ENCODE peak calls at places on chromosomes 6 and 20, in eight cellular contexts. U is heart left ventricle, Z is SJSA1, T is IMR-90, A is heart right ventricle, N is psoas muscle, J is esophagus muscularis mucosa, M is HL-60. I is an unnamed sample.

GRCh38 chr20:4225778-4226177 is 210.4 kb upstream of the RNF24 start:
- DNase-seq in U (peak), Z (peak), T (peak), A (no peak), N (no peak), J (no peak), M (no peak), I (peak)

GRCh38 chr6:122736606-122737005 is 42.9 kb upstream of the FABP7 start:
- DNase-seq in U (no peak), Z (no peak), T (no peak), A (no peak), N (no peak), J (no peak), M (no peak), I (no peak)

GRCh38 chr20:12293900-12294299 is 376.2 kb downstream of the BTBD3 start:
- DNase-seq in U (no peak), Z (no peak), T (no peak), A (no peak), N (no peak), J (no peak), M (no peak), I (no peak)

GRCh38 chr6:168581706-168582105 is 140.7 kb downstream of the SMOC2 start:
- DNase-seq in U (no peak), Z (peak), T (no peak), A (no peak), N (no peak), J (no peak), M (no peak), I (no peak)

GRCh38 chr6:164035912-164036485 is 621.5 kb downstream of the QKI start:
- DNase-seq in U (no peak), Z (no peak), T (no peak), A (no peak), N (no peak), J (no peak), M (no peak), I (no peak)

GRCh38 chr20:49928411-49929141 is 7.6 kb upstream of the RNF114 start:
- DNase-seq in U (peak), Z (peak), T (peak), A (peak), N (peak), J (peak), M (peak), I (peak)

GRCh38 chr6:138503881-138504680 is 4.8 kb upstream of the NHSL1 start:
- DNase-seq in U (no peak), Z (no peak), T (no peak), A (no peak), N (no peak), J (no peak), M (no peak), I (no peak)

GRCh38 chr20:50286609-50287008 is 96.0 kb downstream of the CEBPB start:
- DNase-seq in U (no peak), Z (peak), T (peak), A (no peak), N (peak), J (no peak), M (no peak), I (peak)

GRCh38 chr20:31677553-31678260 is 40.0 kb downstream of the COX4I2 start:
- DNase-seq in U (no peak), Z (no peak), T (no peak), A (no peak), N (no peak), J (no peak), M (no peak), I (no peak)

GRCh38 chr6:108497883-108498282 is 62.8 kb upstream of the FOXO3 start:
- DNase-seq in U (no peak), Z (no peak), T (peak), A (no peak), N (no peak), J (no peak), M (no peak), I (peak)

GRCh38 chr6:37612475-37612874 is 85.2 kb downstream of the MDGA1 start:
- DNase-seq in U (no peak), Z (no peak), T (peak), A (no peak), N (no peak), J (no peak), M (no peak), I (no peak)

GRCh38 chr6:92770540-92770939 is 648.8 kb downstream of the EPHA7 start:
- DNase-seq in U (no peak), Z (no peak), T (no peak), A (no peak), N (no peak), J (no peak), M (no peak), I (no peak)

GRCh38 chr20:51506527-51507356 is 35.8 kb downstream of the NFATC2 start:
- DNase-seq in U (no peak), Z (no peak), T (no peak), A (no peak), N (no peak), J (no peak), M (no peak), I (no peak)

GRCh38 chr20:63080811-63081210 is 74.0 kb upstream of the BHLHE23 start:
- DNase-seq in U (no peak), Z (no peak), T (no peak), A (no peak), N (no peak), J (no peak), M (no peak), I (no peak)

GRCh38 chr20:3560578-3560977 is 89.8 kb downstream of the ATRN start:
- DNase-seq in U (no peak), Z (no peak), T (peak), A (no peak), N (no peak), J (no peak), M (no peak), I (no peak)

GRCh38 chr6:111987295-111987694 is 66.6 kb upstream of the CCN6 start:
- DNase-seq in U (no peak), Z (no peak), T (peak), A (no peak), N (no peak), J (no peak), M (no peak), I (no peak)

GRCh38 chr6:11009353-11009752 is 34.8 kb downstream of the ELOVL2 start:
- DNase-seq in U (no peak), Z (peak), T (peak), A (no peak), N (no peak), J (no peak), M (no peak), I (no peak)

GRCh38 chr6:131776986-131777385 is 30.8 kb upstream of the ENPP1 start:
- DNase-seq in U (no peak), Z (no peak), T (no peak), A (no peak), N (no peak), J (no peak), M (no peak), I (no peak)

GRCh38 chr6:160122744-160123143 is 1.1 kb downstream of the SLC22A1 start:
- DNase-seq in U (no peak), Z (no peak), T (no peak), A (no peak), N (no peak), J (no peak), M (no peak), I (no peak)

DNA sequence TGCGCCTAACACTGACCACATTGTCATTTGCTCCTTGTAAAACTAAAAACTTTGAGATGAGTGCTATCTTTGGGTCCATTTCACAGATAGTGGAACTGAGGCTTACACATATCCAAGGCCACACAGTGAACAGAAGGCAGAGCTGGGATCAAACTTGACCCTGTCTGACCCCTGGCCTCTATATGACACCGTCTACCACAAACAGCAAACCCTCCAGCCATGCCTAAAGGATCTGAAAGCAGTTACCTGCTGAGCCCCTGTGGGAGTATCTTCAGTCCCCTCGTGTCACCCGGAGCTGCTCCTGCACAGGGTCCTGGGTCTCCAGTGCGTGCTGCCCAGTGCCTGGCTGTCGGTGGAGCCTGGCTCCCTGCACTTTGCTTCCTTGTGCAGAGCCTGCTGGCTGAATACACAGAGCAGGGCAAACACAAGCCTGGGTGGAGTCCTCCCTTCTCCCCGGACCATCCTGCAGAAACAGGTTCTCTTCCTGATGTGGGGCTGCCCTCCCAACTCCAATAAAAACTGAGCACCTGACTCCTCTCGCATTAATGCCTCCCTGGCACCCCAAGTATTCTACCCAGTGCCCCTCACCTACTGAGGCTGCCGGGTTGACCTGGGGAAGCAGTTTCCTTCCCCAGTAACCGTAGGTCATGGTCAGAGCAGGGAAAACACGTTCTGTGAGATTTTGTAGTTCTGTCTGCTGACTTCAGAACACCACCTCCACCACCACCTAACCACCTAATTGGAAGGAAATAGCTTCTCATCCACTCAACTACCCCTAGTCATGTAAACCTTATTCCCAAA is at the start of gene BCAS1:
- DNase-seq in U (no peak), Z (no peak), T (no peak), A (no peak), N (no peak), J (no peak), M (no peak), I (no peak)
- H3K4me3 ChIP-seq in U (no peak), Z (no peak), T (no peak), A (no peak), N (no peak), J (no peak), M (no peak), I (no peak)

GRCh38 chr20:9573598-9573997 is 59.2 kb downstream of the LAMP5 start:
- DNase-seq in U (no peak), Z (no peak), T (no peak), A (no peak), N (no peak), J (peak), M (no peak), I (no peak)
- H3K4me3 ChIP-seq in U (no peak), Z (no peak), T (no peak), A (no peak), N (no peak), J (no peak), M (no peak), I (no peak)

GRCh38 chr6:7431241-7431593 is 41.6 kb downstream of the RIOK1 start:
- DNase-seq in U (no peak), Z (no peak), T (no peak), A (no peak), N (no peak), J (no peak), M (peak), I (no peak)

GRCh38 chr6:7434672-7435071 is 45.1 kb downstream of the RIOK1 start:
- DNase-seq in U (no peak), Z (no peak), T (no peak), A (no peak), N (no peak), J (no peak), M (no peak), I (no peak)

GRCh38 chr6:7432391-7433207 is 43.0 kb downstream of the RIOK1 start:
- DNase-seq in U (no peak), Z (no peak), T (no peak), A (no peak), N (no peak), J (no peak), M (no peak), I (no peak)

GRCh38 chr6:7431594-7432390 is 42.2 kb downstream of the RIOK1 start:
- DNase-seq in U (no peak), Z (no peak), T (peak), A (no peak), N (no peak), J (no peak), M (no peak), I (no peak)

GRCh38 chr6:7433211-7433610 is 43.6 kb downstream of the RIOK1 start:
- DNase-seq in U (no peak), Z (no peak), T (no peak), A (no peak), N (no peak), J (no peak), M (no peak), I (peak)
- H3K4me3 ChIP-seq in U (no peak), Z (no peak), T (no peak), A (no peak), N (no peak), J (no peak), M (no peak), I (no peak)

GRCh38 chr6:210104-210456 is 82.2 kb upstream of the DUSP22 start:
- DNase-seq in U (no peak), Z (no peak), T (no peak), A (no peak), N (no peak), J (no peak), M (no peak), I (no peak)

GRCh38 chr6:208973-209372 is 83.3 kb upstream of the DUSP22 start:
- DNase-seq in U (no peak), Z (no peak), T (no peak), A (no peak), N (no peak), J (no peak), M (no peak), I (no peak)

GRCh38 chr6:208379-208778 is 83.9 kb upstream of the DUSP22 start:
- DNase-seq in U (no peak), Z (no peak), T (no peak), A (no peak), N (no peak), J (no peak), M (no peak), I (no peak)

GRCh38 chr6:210778-211177 is 81.5 kb upstream of the DUSP22 start:
- DNase-seq in U (no peak), Z (no peak), T (no peak), A (no peak), N (no peak), J (no peak), M (no peak), I (no peak)

GRCh38 chr6:209432-210103 is 82.7 kb upstream of the DUSP22 start:
- DNase-seq in U (no peak), Z (no peak), T (no peak), A (no peak), N (no peak), J (no peak), M (no peak), I (no peak)
- H3K4me3 ChIP-seq in U (no peak), Z (no peak), T (no peak), A (no peak), N (no peak), J (peak), M (no peak), I (no peak)

GRCh38 chr6:57089265-57089664 is 723 bp upstream of the ZNF451 start:
- DNase-seq in U (no peak), Z (no peak), T (no peak), A (no peak), N (no peak), J (no peak), M (no peak), I (no peak)
- H3K4me3 ChIP-seq in U (peak), Z (peak), T (peak), A (peak), N (peak), J (peak), M (peak), I (peak)

GRCh38 chr6:20909621-20910020 is 375.4 kb downstream of the CDKAL1 start:
- DNase-seq in U (no peak), Z (no peak), T (no peak), A (no peak), N (no peak), J (no peak), M (no peak), I (no peak)
- H3K4me3 ChIP-seq in U (no peak), Z (no peak), T (no peak), A (no peak), N (no peak), J (no peak), M (no peak), I (no peak)